ENCODE peak calls at places on chromosome 6, in eight cellular contexts. G is pons; E is choroid plexus epithelial cell; U is LNCaP clone FGC; X is fibroblast of mammary gland; R is Right ventricle myocardium superior; A is brain microvascular endothelial cell; J is activated naive CD8-positive, alpha-beta T cell treated with anti-CD3 and anti-CD28 coated beads, Interleukin-2, amount 50 U/mL, for 24 hours. S is an unnamed sample.

GRCh38 chr6:128365520-128366160 is 154.8 kb downstream of the PTPRK start:
- DNase-seq in J (no peak), R (no peak), X (no peak), G (no peak), U (peak), A (no peak), E (no peak), S (no peak)

GRCh38 chr6:81614292-81614691 is 138.2 kb downstream of the TENT5A start:
- DNase-seq in U (peak), R (no peak), X (peak), E (peak), A (peak), G (no peak), J (no peak), S (no peak)

GRCh38 chr6:16056263-16056870 is 72.5 kb upstream of the MYLIP start:
- DNase-seq in X (no peak), U (no peak), R (no peak), J (no peak), G (no peak), E (peak), A (no peak), S (no peak)

GRCh38 chr6:144922120-144922722 is 637.1 kb downstream of the UTRN start:
- DNase-seq in G (no peak), U (no peak), A (no peak), E (peak), R (peak), J (no peak), X (peak), S (no peak)

GRCh38 chr6:44049989-44050871 is 77.0 kb downstream of the MRPL14 start:
- DNase-seq in A (no peak), X (peak), R (no peak), E (no peak), J (no peak), G (no peak), U (no peak), S (no peak)

GRCh38 chr6:50780382-50780781 is 38.3 kb upstream of the TFAP2B start:
- DNase-seq in U (no peak), J (no peak), E (no peak), A (no peak), G (no peak), X (no peak), R (no peak), S (no peak)

GRCh38 chr6:151630387-151630786 is 136.6 kb downstream of the CCDC170 start:
- DNase-seq in A (no peak), X (peak), E (no peak), G (no peak), U (no peak), R (no peak), J (no peak), S (no peak)

GRCh38 chr6:109531446-109531845 is 48.4 kb upstream of the ZBTB24 start:
- DNase-seq in U (no peak), J (no peak), E (no peak), X (no peak), A (no peak), R (no peak), G (no peak), S (no peak)

GRCh38 chr6:138107752-138108592 is 753 bp upstream of the PERP start:
- DNase-seq in G (no peak), R (no peak), A (no peak), J (peak), U (no peak), E (no peak), X (no peak), S (peak)

GRCh38 chr6:142857609-142858195 is 87.3 kb downstream of the HIVEP2 start:
- DNase-seq in A (no peak), J (no peak), R (no peak), E (no peak), U (no peak), X (no peak), G (no peak), S (peak)

GRCh38 chr6:43970913-43971775 is 156.1 kb downstream of the MRPL14 start:
- DNase-seq in R (no peak), J (no peak), U (peak), A (no peak), E (peak), X (peak), G (no peak), S (no peak)

GRCh38 chr6:57222684-57223077 is 574 bp upstream of the RAB23 start:
- DNase-seq in A (no peak), G (no peak), X (no peak), R (no peak), J (peak), E (peak), U (no peak), S (peak)

GRCh38 chr6:37818536-37819176 is 871 bp upstream of the ZFAND3 start:
- DNase-seq in A (peak), E (peak), R (peak), G (peak), X (peak), J (peak), U (peak), S (peak)

GRCh38 chr6:43359831-43360230 is 9.6 kb downstream of the ZNF318 start:
- DNase-seq in E (no peak), R (no peak), J (no peak), U (no peak), G (no peak), A (no peak), X (no peak), S (no peak)

GRCh38 chr6:162957062-162957461 is 229.3 kb downstream of the PACRG start:
- DNase-seq in J (no peak), E (no peak), A (no peak), U (no peak), R (no peak), G (no peak), X (no peak), S (no peak)

GRCh38 chr6:105251689-105252088 is 71.9 kb upstream of the POPDC3 start:
- DNase-seq in R (no peak), X (no peak), A (no peak), U (no peak), J (no peak), G (no peak), E (no peak), S (no peak)

GRCh38 chr6:42727084-42727601 is 4.7 kb upstream of the PRPH2 start:
- DNase-seq in G (peak), X (no peak), R (peak), E (peak), J (peak), A (no peak), U (no peak), S (no peak)

GRCh38 chr6:81773887-81774286 is 21.4 kb upstream of the TENT5A start:
- DNase-seq in A (no peak), R (no peak), G (no peak), X (no peak), E (no peak), J (no peak), U (no peak), S (no peak)

GRCh38 chr6:29926795-29927427 is 15.4 kb upstream of the HLA-A start:
- DNase-seq in E (peak), G (peak), J (peak), A (peak), U (no peak), X (peak), R (peak), S (peak)

GRCh38 chr6:55957961-55958422 is 82.6 kb upstream of the BMP5 start:
- DNase-seq in G (no peak), U (no peak), A (no peak), J (no peak), X (peak), R (no peak), E (no peak), S (no peak)

GRCh38 chr6:5998236-5998635 is 8.5 kb downstream of the NRN1 start:
- DNase-seq in X (peak), J (no peak), A (no peak), G (no peak), R (no peak), U (no peak), E (no peak), S (no peak)

GRCh38 chr6:87287251-87287650 is 35.1 kb upstream of the SMIM8 start:
- DNase-seq in J (no peak), X (no peak), U (no peak), E (peak), A (peak), R (no peak), G (no peak), S (no peak)

GRCh38 chr6:87837876-87838275 is 135.8 kb upstream of the AKIRIN2 start:
- DNase-seq in X (no peak), A (no peak), U (no peak), E (no peak), G (no peak), J (no peak), R (no peak), S (no peak)

GRCh38 chr6:147055821-147056392 is 148.3 kb upstream of the STXBP5 start:
- DNase-seq in J (peak), G (no peak), U (no peak), R (no peak), X (no peak), A (no peak), E (no peak), S (no peak)

GRCh38 chr6:22556298-22556697 is 13.1 kb upstream of the HDGFL1 start:
- DNase-seq in R (no peak), J (no peak), U (no peak), X (no peak), A (no peak), G (no peak), E (no peak), S (no peak)

GRCh38 chr6:150881911-150882481 is 16.5 kb downstream of the MTHFD1L start:
- DNase-seq in A (peak), J (no peak), X (peak), R (peak), E (peak), G (peak), U (peak), S (no peak)